ENCODE peak calls at places on chromosomes 12 and 14, in eight cellular contexts. U is MM.1S, G is esophagus squamous epithelium, J is cardiac muscle cell, N is thoracic aorta, I is lung, S is RWPE2, H is DND-41. T is an unnamed sample.

GRCh38 chr14:103113303-103113702 is 10.0 kb upstream of the TNFAIP2 start:
- DNase-seq in U (no peak), G (no peak), J (no peak), N (no peak), I (no peak), S (no peak), H (no peak), T (no peak)

GRCh38 chr14:34363733-34364134 is 98.3 kb downstream of the SPTSSA start:
- DNase-seq in U (no peak), G (no peak), J (peak; percentile 85), N (no peak), I (no peak), S (no peak), H (no peak), T (no peak)

GRCh38 chr12:130655010-130655409 is 61.1 kb downstream of the RIMBP2 start:
- DNase-seq in U (no peak), G (no peak), J (no peak), N (no peak), I (no peak), S (no peak), H (no peak), T (no peak)

GRCh38 chr12:123971770-123972447 is 722 bp downstream of the CCDC92 start:
- DNase-seq in U (peak; percentile 44), G (no peak), J (peak; percentile 41), N (no peak), I (peak; percentile 41), S (no peak), H (peak; percentile 48), T (peak; percentile 54)

GRCh38 chr12:53115891-53116675 is 12.8 kb downstream of the SOAT2 start:
- DNase-seq in U (no peak), G (no peak), J (no peak), N (no peak), I (no peak), S (no peak), H (no peak), T (no peak)

GRCh38 chr12:94867066-94867855 is 136.2 kb downstream of the NDUFA12 start:
- DNase-seq in U (no peak), G (no peak), J (no peak), N (no peak), I (no peak), S (no peak), H (no peak), T (no peak)

GRCh38 chr12:64531665-64532334 is 78.5 kb upstream of the RASSF3 start:
- DNase-seq in U (no peak), G (no peak), J (no peak), N (no peak), I (no peak), S (no peak), H (no peak), T (no peak)

GRCh38 chr12:122951979-122952892 is 14.0 kb downstream of the ABCB9 start:
- DNase-seq in U (peak; percentile 59), G (no peak), J (peak; percentile 77), N (no peak), I (peak; percentile 79), S (no peak), H (peak; percentile 69), T (peak; percentile 75)

GRCh38 chr12:11164384-11164783 is 6.6 kb upstream of the SMIM10L1 start:
- DNase-seq in U (no peak), G (no peak), J (no peak), N (no peak), I (no peak), S (no peak), H (no peak), T (no peak)

GRCh38 chr14:93016275-93016845 is 93.4 kb downstream of the CHGA start:
- DNase-seq in U (no peak), G (no peak), J (no peak), N (no peak), I (no peak), S (no peak), H (no peak), T (no peak)

GRCh38 chr12:58633479-58633878 is 286.8 kb downstream of the LRIG3 start:
- DNase-seq in U (no peak), G (no peak), J (peak; percentile 53), N (no peak), I (no peak), S (no peak), H (no peak), T (no peak)

GRCh38 chr12:26683443-26683842 is 149.6 kb downstream of the ITPR2 start:
- DNase-seq in U (no peak), G (no peak), J (no peak), N (no peak), I (no peak), S (no peak), H (no peak), T (no peak)

GRCh38 chr14:24366664-24367505 is 1.1 kb upstream of the NFATC4 start:
- DNase-seq in U (peak; percentile 86), G (peak; percentile 30), J (peak; percentile 99), N (peak; percentile 59), I (peak; percentile 91), S (peak; percentile 80), H (peak; percentile 7), T (no peak)

GRCh38 chr12:53255993-53256392 is 12.1 kb upstream of the ESPL1 start:
- DNase-seq in U (no peak), G (no peak), J (no peak), N (no peak), I (no peak), S (no peak), H (no peak), T (peak; percentile 40)

GRCh38 chr14:100680439-100681051 is 46.1 kb upstream of the DLK1 start:
- DNase-seq in U (no peak), G (no peak), J (peak; percentile 33), N (no peak), I (no peak), S (no peak), H (no peak), T (no peak)

GRCh38 chr14:89093083-89093482 is 268.6 kb downstream of the TTC8 start:
- DNase-seq in U (no peak), G (no peak), J (no peak), N (no peak), I (no peak), S (no peak), H (no peak), T (no peak)

GRCh38 chr14:81067156-81067555 is 111.7 kb downstream of the TSHR start:
- DNase-seq in U (no peak), G (no peak), J (no peak), N (no peak), I (no peak), S (no peak), H (no peak), T (no peak)

GRCh38 chr12:10849425-10849878 is at the start of gene PRR4:
- DNase-seq in U (no peak), G (no peak), J (no peak), N (no peak), I (no peak), S (no peak), H (peak; percentile 55), T (no peak)

GRCh38 chr14:63852271-63852816 is 460 bp upstream of the SYNE2 start:
- DNase-seq in U (peak; percentile 7), G (no peak), J (peak; percentile 38), N (no peak), I (no peak), S (no peak), H (no peak), T (no peak)

GRCh38 chr14:100584056-100585031 is 2.9 kb downstream of the BEGAIN start:
- DNase-seq in U (no peak), G (no peak), J (no peak), N (no peak), I (no peak), S (peak; percentile 42), H (no peak), T (no peak)

GRCh38 chr14:38330262-38330661 is 74.4 kb upstream of the CLEC14A start:
- DNase-seq in U (no peak), G (no peak), J (no peak), N (no peak), I (no peak), S (no peak), H (no peak), T (no peak)

GRCh38 chr12:133135747-133136146 is 5.3 kb downstream of the ZNF10 start:
- DNase-seq in U (no peak), G (no peak), J (no peak), N (no peak), I (no peak), S (no peak), H (no peak), T (no peak)

GRCh38 chr14:61659582-61659981 is 35.7 kb upstream of the HIF1A start:
- DNase-seq in U (no peak), G (no peak), J (peak; percentile 44), N (no peak), I (no peak), S (no peak), H (no peak), T (no peak)

GRCh38 chr12:66774921-66775320 is 96.0 kb upstream of the GRIP1 start:
- DNase-seq in U (no peak), G (no peak), J (no peak), N (no peak), I (no peak), S (no peak), H (no peak), T (no peak)

GRCh38 chr14:53946404-53947400 is 9.9 kb downstream of the BMP4 start:
- DNase-seq in U (no peak), G (no peak), J (no peak), N (no peak), I (no peak), S (no peak), H (no peak), T (no peak)

GRCh38 chr12:113226696-113227095 is 5.4 kb downstream of the TPCN1 start:
- DNase-seq in U (no peak), G (no peak), J (no peak), N (no peak), I (no peak), S (no peak), H (no peak), T (no peak)
- H3K4me1 ChIP-seq in U (peaks cover 21% of the 10 kb centered on the region), G (peaks cover 45% of the 10 kb centered on the region), J (peaks cover 8% of the 10 kb centered on the region), N (peaks cover 52% of the 10 kb centered on the region), I (peaks cover 8% of the 10 kb centered on the region), S (peaks cover 22% of the 10 kb centered on the region), H (peaks cover 27% of the 10 kb centered on the region), T (peaks cover 28% of the 10 kb centered on the region)

DNA sequence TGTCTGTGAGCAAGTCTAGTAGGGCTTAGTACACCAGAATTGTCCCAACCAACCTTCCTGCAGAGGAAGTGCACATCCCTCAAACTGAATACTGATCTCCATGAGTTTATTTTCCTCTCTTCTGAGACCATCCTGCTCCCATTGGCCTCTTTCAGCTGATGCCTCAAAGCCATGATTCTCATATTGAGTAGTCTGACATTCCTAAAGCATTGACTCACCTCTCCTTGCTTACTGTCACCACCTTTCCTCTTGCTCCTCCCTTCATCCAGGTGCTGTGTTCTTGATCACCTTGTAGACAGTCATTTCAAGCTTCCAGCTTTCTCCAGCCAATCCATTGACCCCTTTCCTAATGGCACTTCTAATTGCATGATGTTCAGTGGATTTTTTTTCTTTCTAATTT is 583.7 kb upstream of the USP15 start:
- DNase-seq in U (no peak), G (no peak), J (no peak), N (no peak), I (no peak), S (no peak), H (no peak), T (no peak)
- H3K9me3 ChIP-seq in U (no peaks in the 10 kb centered on the region), G (no peaks in the 10 kb centered on the region), J (no peaks in the 10 kb centered on the region), N (no peaks in the 10 kb centered on the region), I (peaks cover 3% of the 10 kb centered on the region), S (no peaks in the 10 kb centered on the region), H (peaks cover 2% of the 10 kb centered on the region), T (no peaks in the 10 kb centered on the region)

GRCh38 chr12:117098071-117098360 is 1.2 kb downstream of the TESC start:
- DNase-seq in U (no peak), G (no peak), J (no peak), N (no peak), I (no peak), S (no peak), H (no peak), T (no peak)
- H3K4me3 ChIP-seq in U (peak overlapping the region; percentile 69), G (peak overlapping the region; percentile 62), J (peak overlapping the region; percentile 74), N (peak overlapping the region; percentile 77), I (peak overlapping the region; percentile 41), S (no peak overlapping the region), H (peak overlapping the region; percentile 94), T (peak overlapping the region; percentile 38)

GRCh38 chr12:87425942-87426554 is 603.2 kb downstream of the C12orf50 start:
- DNase-seq in U (no peak), G (no peak), J (no peak), N (no peak), I (no peak), S (no peak), H (no peak), T (no peak)
- H3K4me1 ChIP-seq in U (no peaks in the 10 kb centered on the region), G (no peaks in the 10 kb centered on the region), J (no peaks in the 10 kb centered on the region), N (no peaks in the 10 kb centered on the region), I (no peaks in the 10 kb centered on the region), S (peaks cover 29% of the 10 kb centered on the region), H (no peaks in the 10 kb centered on the region), T (no peaks in the 10 kb centered on the region)

T was measured in CD4-positive, CD25-positive, alpha-beta regulatory T cell.